ENCODE peak calls at places on chromosome 17, in seven cellular contexts. F is ascending aorta; L is CD8-positive, alpha-beta memory T cell; G is heart right ventricle; X is lower leg skin; T is mucosa of descending colon; M is choroid plexus epithelial cell. R is an unnamed sample.

GRCh38 chr17:66494023-66494803 is 191.8 kb downstream of the PRKCA start:
- DNase-seq in L (no peak), X (no peak), G (no peak), T (no peak), M (peak; percentile 88), F (no peak), R (peak; percentile 97)

GRCh38 chr17:50151937-50152547 is 1.6 kb upstream of the PPP1R9B start:
- DNase-seq in X (peak; percentile 83), F (peak; percentile 72), M (peak; percentile 89), G (peak; percentile 92), T (peak; percentile 83), L (no peak), R (peak; percentile 86)

GRCh38 chr17:27671591-27671910 is 40.6 kb downstream of the LGALS9 start:
- DNase-seq in X (no peak), F (no peak), L (no peak), T (no peak), M (no peak), G (no peak), R (no peak)

GRCh38 chr17:9181640-9182039 is 160.3 kb downstream of the NTN1 start:
- DNase-seq in F (no peak), T (no peak), M (no peak), L (no peak), X (no peak), G (no peak), R (no peak)

GRCh38 chr17:64152428-64153125 is 22.6 kb upstream of the ERN1 start:
- DNase-seq in G (peak; percentile 43), T (no peak), L (no peak), M (peak; percentile 30), F (no peak), X (no peak), R (no peak)

GRCh38 chr17:18987862-18988545 is 16.6 kb downstream of the FAM83G start:
- DNase-seq in X (no peak), G (no peak), L (no peak), T (peak; percentile 35), M (no peak), F (no peak), R (no peak)

GRCh38 chr17:39139137-39139516 is 12.3 kb downstream of the PLXDC1 start:
- DNase-seq in T (no peak), G (no peak), X (no peak), L (no peak), F (no peak), M (peak; percentile 64), R (peak; percentile 86)

GRCh38 chr17:47844814-47845453 is 3.9 kb upstream of the SCRN2 start:
- DNase-seq in T (no peak), L (no peak), M (peak; percentile 65), F (no peak), X (no peak), G (no peak), R (peak; percentile 25)

GRCh38 chr17:19660219-19660870 is 11.8 kb downstream of the ALDH3A2 start:
- DNase-seq in T (no peak), M (no peak), G (no peak), F (no peak), L (no peak), X (no peak), R (no peak)

GRCh38 chr17:6212766-6213165 is 142.6 kb downstream of the WSCD1 start:
- DNase-seq in F (no peak), T (no peak), L (no peak), M (no peak), X (no peak), G (no peak), R (no peak)

DNA sequence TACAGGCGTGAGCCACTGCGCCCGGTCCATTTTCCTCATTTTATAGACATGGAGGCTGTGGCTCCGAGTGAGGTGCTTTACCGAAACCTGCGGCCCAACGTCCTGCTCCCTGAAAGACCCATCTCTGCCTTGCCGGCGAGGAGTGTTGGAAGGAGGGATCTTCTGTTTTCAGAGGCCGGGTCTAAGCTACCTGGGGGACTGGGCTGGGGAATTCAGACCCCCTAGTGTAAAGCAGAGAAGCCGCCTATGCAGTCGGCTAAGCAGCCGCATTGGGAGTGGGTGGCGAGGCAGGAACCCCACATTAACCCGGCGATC is 16.3 kb downstream of the MEOX1 start:
- DNase-seq in X (no peak), G (no peak), M (no peak), F (no peak), L (no peak), T (no peak), R (no peak)
- H3K4me3 ChIP-seq in X (no peak overlapping the region), G (peak overlapping the region; percentile 56), M (no peak overlapping the region), F (peak overlapping the region; percentile 81), L (no peak overlapping the region), T (no peak overlapping the region), R (peak overlapping the region; percentile 36)

DNA sequence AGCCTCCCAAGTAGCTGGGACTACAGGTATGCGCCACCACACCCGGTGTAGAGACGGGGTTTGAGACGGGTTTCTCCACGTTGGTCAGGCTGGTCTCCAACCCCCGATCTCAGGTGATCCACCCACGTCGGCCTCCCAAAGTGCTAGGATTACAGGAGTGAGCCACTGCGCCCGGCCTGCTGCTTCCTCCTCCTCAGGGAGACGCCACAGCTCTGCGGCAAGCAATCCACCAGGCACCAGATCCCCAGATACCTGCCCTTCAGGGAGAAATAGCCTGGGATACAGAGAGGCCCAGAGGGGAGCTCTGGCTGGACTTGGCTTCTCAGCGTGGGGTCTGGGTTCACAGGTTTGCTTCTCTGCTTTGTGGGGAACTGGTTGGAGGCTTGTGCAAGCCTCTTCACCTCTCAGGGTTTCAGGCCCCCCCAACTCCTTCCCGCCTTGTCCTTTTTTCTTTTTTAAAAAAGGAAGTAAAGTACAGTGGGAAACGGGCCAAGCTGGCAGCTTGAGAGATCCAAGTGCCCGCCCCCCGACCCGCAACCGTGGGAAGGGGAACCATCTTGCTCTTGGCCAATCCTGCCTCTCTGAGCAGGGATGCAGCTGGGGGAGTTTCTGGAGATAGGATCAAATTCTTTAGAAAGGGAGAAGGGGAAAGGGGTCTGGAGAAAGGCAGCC is 2.6 kb upstream of the SPHK1 start:
- DNase-seq in T (no peak), X (no peak), L (no peak), M (peak; percentile 36), F (no peak), G (peak; percentile 51), R (no peak)
- H3K4me3 ChIP-seq in T (no peak overlapping the region), X (no peak overlapping the region), L (no peak overlapping the region), M (no peak overlapping the region), F (peak overlapping the region; percentile 67), G (no peak overlapping the region), R (no peak overlapping the region)

GRCh38 chr17:28953444-28954118 is 2.3 kb upstream of the PHF12 start:
- DNase-seq in G (peak; percentile 52), T (no peak), L (peak; percentile 19), F (no peak), X (peak; percentile 46), M (peak; percentile 72), R (peak; percentile 52)

GRCh38 chr17:28951991-28952975 is 965 bp upstream of the PHF12 start:
- DNase-seq in L (peak; percentile 91), G (peak; percentile 98), T (peak; percentile 94), M (peak; percentile 100), F (peak; percentile 98), X (peak; percentile 99), R (peak; percentile 99)

GRCh38 chr17:28950752-28951427 is 428 bp downstream of the PHF12 start:
- DNase-seq in G (no peak), M (no peak), X (peak; percentile 30), T (no peak), L (no peak), F (no peak), R (no peak)

GRCh38 chr17:28950017-28950751 is 1.1 kb downstream of the PHF12 start:
- DNase-seq in X (peak; percentile 51), T (peak; percentile 78), G (peak; percentile 53), L (peak; percentile 55), M (peak; percentile 54), F (no peak), R (peak; percentile 40)

GRCh38 chr17:28951428-28951990 is at the start of gene PHF12:
- DNase-seq in T (peak; percentile 99), G (peak; percentile 100), L (peak; percentile 99), M (peak; percentile 100), X (peak; percentile 100), F (peak; percentile 99), R (peak; percentile 100)
- H3K4me3 ChIP-seq in T (peak within 1 kb of the TSS; percentile 54), G (peak within 1 kb of the TSS; percentile 90), L (peak within 1 kb of the TSS; percentile 98), M (peak within 1 kb of the TSS; percentile 88), X (peak within 1 kb of the TSS; percentile 68), F (peak within 1 kb of the TSS; percentile 99), R (peak within 1 kb of the TSS; percentile 92)

DNA sequence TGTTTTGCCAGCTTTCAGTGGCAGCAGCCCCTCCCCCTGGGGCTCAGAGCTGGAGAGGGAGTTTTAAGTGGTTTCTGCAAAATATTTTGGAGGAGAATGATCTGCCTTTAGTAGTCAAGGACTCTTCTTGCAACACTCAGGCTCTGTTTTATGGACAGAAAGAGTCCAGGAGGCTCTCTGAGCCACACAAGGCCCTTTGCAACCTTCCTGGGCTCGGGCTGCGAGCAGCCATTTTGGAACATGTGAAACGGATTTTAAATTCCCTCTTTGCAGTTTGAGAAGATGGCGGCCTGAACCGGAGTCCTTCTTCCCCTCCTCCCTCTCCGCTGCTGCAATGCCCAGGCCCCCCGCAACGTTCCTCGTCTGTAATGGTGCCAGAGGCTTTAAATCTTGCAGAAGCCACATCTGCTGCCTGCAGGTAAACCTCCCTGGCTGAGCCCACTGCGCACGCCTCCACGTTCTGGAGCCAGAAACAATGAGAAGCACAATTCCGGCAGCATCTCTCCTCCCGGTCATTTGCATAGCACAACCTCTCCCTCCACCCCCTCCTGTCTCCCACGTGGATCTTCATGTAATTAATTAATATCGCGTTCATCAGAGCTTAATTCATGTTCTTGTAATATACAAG is 386.1 kb downstream of the SEC14L1 start:
- DNase-seq in L (no peak), X (no peak), T (no peak), F (no peak), G (no peak), M (no peak), R (no peak)
- H3K4me3 ChIP-seq in L (no peak overlapping the region), X (no peak overlapping the region), T (no peak overlapping the region), F (no peak overlapping the region), G (no peak overlapping the region), M (no peak overlapping the region), R (no peak overlapping the region)

DNA sequence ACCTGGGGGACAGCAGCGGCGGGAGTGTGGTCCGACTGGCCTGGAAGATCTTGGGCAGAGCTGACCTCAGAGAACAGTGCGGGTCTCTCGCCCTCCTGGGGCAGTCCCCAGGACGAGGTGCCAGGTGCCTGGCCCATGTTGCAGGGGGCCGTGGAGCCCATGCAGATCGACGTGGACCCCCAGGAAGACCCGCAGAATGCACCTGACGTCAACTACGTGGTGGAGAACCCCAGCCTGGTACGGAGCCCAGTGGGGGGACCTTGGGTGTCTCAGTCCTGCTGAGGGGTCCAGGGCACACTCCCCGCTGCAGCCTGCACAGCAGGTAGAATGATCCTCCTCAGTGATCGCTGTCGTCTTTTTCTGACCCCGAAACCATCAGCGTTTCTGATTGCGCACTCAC is 1.4 kb downstream of the GPS1 start:
- DNase-seq in M (no peak), G (no peak), L (no peak), X (no peak), F (no peak), T (no peak), R (no peak)
- H3K4me3 ChIP-seq in M (peak overlapping the region; percentile 77), G (peak overlapping the region; percentile 97), L (no peak overlapping the region), X (no peak overlapping the region), F (peak overlapping the region; percentile 83), T (no peak overlapping the region), R (peak overlapping the region; percentile 70)

GRCh38 chr17:12973496-12974318 is 44.1 kb downstream of the ELAC2 start:
- DNase-seq in T (no peak), X (no peak), G (no peak), F (no peak), M (no peak), L (no peak), R (no peak)
- H3K4me3 ChIP-seq in T (no peak overlapping the region), X (no peak overlapping the region), G (peak overlapping the region; percentile 52), F (peak overlapping the region; percentile 58), M (peak overlapping the region; percentile 41), L (no peak overlapping the region), R (peak overlapping the region; percentile 29)